ENCODE peak calls at places on chromosome 18, in five cellular contexts. One of them, this sample, is unnamed.
A peak's percentile ranks its signal among the peaks of the same experiment; 100 is the strongest.

GRCh38 chr18:63454497-63454896 is 22.3 kb upstream of the SERPINB5 start:
- DNase-seq in stimulated activated CD4-positive, alpha-beta T cell treated with anti-CD3 and anti-CD28 coated beads, TNF-alpha, amount 100 ng/mL, for 4 hours: no peak
- DNase-seq in germinal center: no peak
- DNase-seq in head of caudate nucleus: no peak
- DNase-seq in HTR-8/SVneo: peak; percentile 10
- DNase-seq in this sample: no peak

GRCh38 chr18:6161549-6161948 is 253.2 kb downstream of the L3MBTL4 start:
- DNase-seq in germinal center: no peak
- DNase-seq in HTR-8/SVneo: no peak
- DNase-seq in head of caudate nucleus: no peak
- DNase-seq in stimulated activated CD4-positive, alpha-beta T cell treated with anti-CD3 and anti-CD28 coated beads, TNF-alpha, amount 100 ng/mL, for 4 hours: no peak
- DNase-seq in this sample: peak; percentile 37

GRCh38 chr18:37712776-37713175 is 147.2 kb upstream of the CELF4 start:
- DNase-seq in germinal center: no peak
- DNase-seq in head of caudate nucleus: no peak
- DNase-seq in stimulated activated CD4-positive, alpha-beta T cell treated with anti-CD3 and anti-CD28 coated beads, TNF-alpha, amount 100 ng/mL, for 4 hours: no peak
- DNase-seq in HTR-8/SVneo: no peak
- DNase-seq in this sample: no peak

GRCh38 chr18:23578891-23579653 is 7.2 kb downstream of the NPC1 start:
- DNase-seq in HTR-8/SVneo: no peak
- DNase-seq in germinal center: no peak
- DNase-seq in head of caudate nucleus: no peak
- DNase-seq in stimulated activated CD4-positive, alpha-beta T cell treated with anti-CD3 and anti-CD28 coated beads, TNF-alpha, amount 100 ng/mL, for 4 hours: no peak
- DNase-seq in this sample: no peak

GRCh38 chr18:5057348-5058012 is 139.6 kb downstream of the AKAIN1 start:
- DNase-seq in head of caudate nucleus: peak; percentile 60
- DNase-seq in stimulated activated CD4-positive, alpha-beta T cell treated with anti-CD3 and anti-CD28 coated beads, TNF-alpha, amount 100 ng/mL, for 4 hours: peak; percentile 20
- DNase-seq in germinal center: peak; percentile 43
- DNase-seq in HTR-8/SVneo: peak; percentile 21
- DNase-seq in this sample: peak; percentile 38

GRCh38 chr18:49656098-49656591 is 94.3 kb downstream of the LIPG start:
- DNase-seq in HTR-8/SVneo: peak; percentile 22
- DNase-seq in stimulated activated CD4-positive, alpha-beta T cell treated with anti-CD3 and anti-CD28 coated beads, TNF-alpha, amount 100 ng/mL, for 4 hours: no peak
- DNase-seq in germinal center: no peak
- DNase-seq in head of caudate nucleus: no peak
- DNase-seq in this sample: no peak

GRCh38 chr18:57925706-57926105 is 118.3 kb upstream of the NEDD4L start:
- DNase-seq in HTR-8/SVneo: no peak
- DNase-seq in stimulated activated CD4-positive, alpha-beta T cell treated with anti-CD3 and anti-CD28 coated beads, TNF-alpha, amount 100 ng/mL, for 4 hours: no peak
- DNase-seq in head of caudate nucleus: no peak
- DNase-seq in germinal center: no peak
- DNase-seq in this sample: no peak

GRCh38 chr18:41135146-41135545 is 819.9 kb upstream of the PIK3C3 start:
- DNase-seq in stimulated activated CD4-positive, alpha-beta T cell treated with anti-CD3 and anti-CD28 coated beads, TNF-alpha, amount 100 ng/mL, for 4 hours: no peak
- DNase-seq in head of caudate nucleus: no peak
- DNase-seq in HTR-8/SVneo: no peak
- DNase-seq in germinal center: no peak
- DNase-seq in this sample: no peak

GRCh38 chr18:27685807-27686412 is 491.0 kb downstream of the CDH2 start:
- DNase-seq in HTR-8/SVneo: no peak
- DNase-seq in germinal center: no peak
- DNase-seq in head of caudate nucleus: no peak
- DNase-seq in stimulated activated CD4-positive, alpha-beta T cell treated with anti-CD3 and anti-CD28 coated beads, TNF-alpha, amount 100 ng/mL, for 4 hours: no peak
- DNase-seq in this sample: no peak

GRCh38 chr18:50410008-50410407 is 35.2 kb downstream of the SKA1 start:
- DNase-seq in head of caudate nucleus: no peak
- DNase-seq in HTR-8/SVneo: no peak
- DNase-seq in stimulated activated CD4-positive, alpha-beta T cell treated with anti-CD3 and anti-CD28 coated beads, TNF-alpha, amount 100 ng/mL, for 4 hours: no peak
- DNase-seq in germinal center: no peak
- DNase-seq in this sample: no peak

GRCh38 chr18:23779696-23780303 is 90.5 kb downstream of the LAMA3 start:
- DNase-seq in germinal center: no peak
- DNase-seq in HTR-8/SVneo: peak; percentile 54
- DNase-seq in head of caudate nucleus: no peak
- DNase-seq in stimulated activated CD4-positive, alpha-beta T cell treated with anti-CD3 and anti-CD28 coated beads, TNF-alpha, amount 100 ng/mL, for 4 hours: no peak
- DNase-seq in this sample: no peak

GRCh38 chr18:39058386-39059000 is 1492.9 kb upstream of the CELF4 start:
- DNase-seq in HTR-8/SVneo: no peak
- DNase-seq in stimulated activated CD4-positive, alpha-beta T cell treated with anti-CD3 and anti-CD28 coated beads, TNF-alpha, amount 100 ng/mL, for 4 hours: no peak
- DNase-seq in germinal center: no peak
- DNase-seq in head of caudate nucleus: no peak
- DNase-seq in this sample: no peak

This sample was measured in GM13976.